ENCODE peak calls at places on chromosomes 2 and 18, in six cellular contexts. S is heart right ventricle, I is OCI-LY7, W is astrocyte of the spinal cord, U is left ventricle myocardium inferior, K is endodermal cell. R is an unnamed sample.

GRCh38 chr2:160651416-160652200 is 158.0 kb upstream of the RBMS1 start:
- DNase-seq in S (no peak), I (no peak), W (peak; percentile 13), K (no peak), U (no peak), R (peak; percentile 79)

GRCh38 chr18:57437782-57438668 is 2.9 kb downstream of the ONECUT2 start:
- DNase-seq in K (peak; percentile 96), U (no peak), S (no peak), W (no peak), I (no peak), R (peak; percentile 66)

GRCh38 chr2:96336873-96337272 is 1.3 kb downstream of the NCAPH start:
- DNase-seq in K (no peak), I (peak; percentile 24), U (no peak), S (no peak), W (no peak), R (no peak)

GRCh38 chr2:46800218-46800617 is 115.4 kb downstream of the MCFD2 start:
- DNase-seq in K (peak; percentile 29), U (no peak), S (no peak), W (peak; percentile 45), I (no peak), R (peak; percentile 65)

GRCh38 chr2:25920786-25921390 is 42.6 kb upstream of the ASXL2 start:
- DNase-seq in U (no peak), K (peak; percentile 80), I (no peak), W (no peak), S (no peak), R (no peak)

GRCh38 chr2:173171924-173172643 is 96.4 kb downstream of the MAP3K20 start:
- DNase-seq in W (no peak), U (no peak), K (no peak), I (no peak), S (no peak), R (peak; percentile 54)

GRCh38 chr2:53058526-53058925 is 709.1 kb upstream of the CHAC2 start:
- DNase-seq in W (peak; percentile 35), K (peak; percentile 65), U (no peak), I (no peak), S (no peak), R (peak; percentile 9)

GRCh38 chr18:66640431-66640830 is 36.5 kb upstream of the CDH19 start:
- DNase-seq in U (peak; percentile 44), W (no peak), I (no peak), K (no peak), S (peak; percentile 15), R (peak; percentile 13)

GRCh38 chr18:64983497-64984238 is 767.1 kb upstream of the CDH7 start:
- DNase-seq in W (no peak), I (no peak), U (no peak), K (no peak), S (no peak), R (no peak)

GRCh38 chr2:211479496-211480150 is 923.2 kb downstream of the CPS1 start:
- DNase-seq in I (no peak), U (no peak), S (no peak), K (no peak), W (no peak), R (no peak)

GRCh38 chr18:40904295-40904694 is 1050.7 kb upstream of the PIK3C3 start:
- DNase-seq in I (no peak), S (no peak), W (peak; percentile 28), K (no peak), U (no peak), R (no peak)

GRCh38 chr2:192585418-192585817 is 390.7 kb upstream of the TMEFF2 start:
- DNase-seq in U (no peak), W (peak; percentile 2), S (no peak), K (no peak), I (no peak), R (no peak)

GRCh38 chr2:105674859-105675541 is 69.7 kb upstream of the NCK2 start:
- DNase-seq in I (no peak), W (no peak), K (no peak), U (no peak), S (no peak), R (no peak)

GRCh38 chr18:35371412-35372195 is 5.5 kb downstream of the ZNF396 start:
- DNase-seq in K (no peak), U (no peak), I (no peak), S (no peak), W (peak; percentile 47), R (peak; percentile 88)

GRCh38 chr2:184654945-184655344 is 56.6 kb downstream of the ZNF804A start:
- DNase-seq in W (peak; percentile 22), U (no peak), K (no peak), I (no peak), S (no peak), R (peak; percentile 14)

GRCh38 chr2:128392207-128392606 is 73.5 kb upstream of the HS6ST1 start:
- DNase-seq in K (no peak), I (no peak), S (no peak), W (no peak), U (no peak), R (no peak)

GRCh38 chr2:208256192-208256782 is 1.4 kb upstream of the IDH1 start:
- DNase-seq in I (peak; percentile 58), S (no peak), W (no peak), U (no peak), K (peak; percentile 50), R (no peak)

GRCh38 chr2:179602452-179602851 is 259.0 kb downstream of the ZNF385B start:
- DNase-seq in W (no peak), U (no peak), K (no peak), I (no peak), S (no peak), R (no peak)

GRCh38 chr2:124534015-124534414 is 508.9 kb downstream of the CNTNAP5 start:
- DNase-seq in S (no peak), I (no peak), K (no peak), U (no peak), W (no peak), R (no peak)

GRCh38 chr2:44016282-44016681 is 20.5 kb upstream of the LRPPRC start:
- DNase-seq in W (peak; percentile 53), I (peak; percentile 31), U (peak; percentile 25), K (peak; percentile 92), S (peak; percentile 33), R (peak; percentile 56)

GRCh38 chr2:242063364-242064249 is 194.1 kb downstream of the RTP5 start:
- DNase-seq in U (no peak), I (no peak), W (no peak), K (peak; percentile 47), S (no peak), R (no peak)

GRCh38 chr2:110221938-110222337 is 9.6 kb upstream of the MTLN start:
- DNase-seq in K (no peak), S (no peak), U (no peak), W (no peak), I (no peak), R (no peak)

GRCh38 chr2:28423856-28424605 is 31.4 kb downstream of the FOSL2 start:
- DNase-seq in I (peak; percentile 11), K (no peak), W (peak; percentile 12), U (no peak), S (no peak), R (no peak)

GRCh38 chr2:10238991-10239485 is 63.7 kb upstream of the HPCAL1 start:
- DNase-seq in W (no peak), U (peak; percentile 9), I (no peak), S (no peak), K (peak; percentile 22), R (no peak)

GRCh38 chr2:161992526-161992925 is 81.5 kb downstream of the DPP4 start:
- DNase-seq in W (peak; percentile 30), U (no peak), I (no peak), S (no peak), K (no peak), R (no peak)

GRCh38 chr2:225937625-225938024 is 538.1 kb downstream of the NYAP2 start:
- DNase-seq in I (no peak), S (no peak), W (peak; percentile 26), K (no peak), U (no peak), R (peak; percentile 36)

GRCh38 chr2:46845542-46846453 is 69.8 kb downstream of the MCFD2 start:
- DNase-seq in W (no peak), K (no peak), U (no peak), I (no peak), S (no peak), R (no peak)

GRCh38 chr2:165601065-165601830 is 131.8 kb downstream of the CSRNP3 start:
- DNase-seq in S (no peak), W (no peak), I (no peak), U (no peak), K (no peak), R (no peak)

GRCh38 chr2:105378921-105379383 is 19.9 kb downstream of the FHL2 start:
- DNase-seq in I (no peak), W (no peak), K (no peak), S (no peak), U (no peak), R (peak; percentile 64)

GRCh38 chr2:207734264-207734635 is 22.8 kb downstream of the CCNYL1 start:
- DNase-seq in U (no peak), S (no peak), W (peak; percentile 46), I (peak; percentile 23), K (no peak), R (peak; percentile 56)

GRCh38 chr18:61820842-61821241 is 72.0 kb downstream of the RNF152 start:
- DNase-seq in K (no peak), W (no peak), I (no peak), U (no peak), S (no peak), R (no peak)

GRCh38 chr2:176093145-176093888 is 796 bp downstream of the HOXD13 start:
- DNase-seq in K (peak; percentile 80), U (no peak), W (no peak), I (no peak), S (no peak), R (no peak)
- TF ChIP-seq CTCF in K (peak; percentile 62), U (no peak), W (no peak), I (no peak), S (no peak), R (no peak)

DNA sequence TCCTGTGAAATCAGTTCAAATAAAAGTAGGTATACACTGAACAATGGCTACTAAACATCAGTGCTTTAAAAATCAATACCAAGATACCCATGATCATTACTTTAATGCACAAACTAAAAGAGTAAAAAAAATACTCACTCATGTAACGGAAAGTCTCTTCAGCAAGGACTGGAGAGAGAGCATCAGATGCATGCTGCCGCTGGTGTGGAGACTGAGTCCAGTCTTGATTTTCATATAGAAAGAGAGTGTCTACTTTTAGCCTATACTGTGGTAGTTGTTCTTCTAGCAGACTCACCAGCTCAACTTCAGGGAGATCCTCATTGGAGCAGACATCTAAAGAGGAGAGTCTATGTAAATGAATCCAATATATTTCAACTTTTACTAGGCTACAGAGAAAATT is 44.0 kb downstream of the TRAK2 start:
- DNase-seq in U (no peak), I (no peak), K (no peak), W (no peak), S (no peak), R (peak; percentile 21)
- H3K4me3 ChIP-seq in U (peak overlapping the region; percentile 55), I (no peak overlapping the region), K (no peak overlapping the region), W (peak overlapping the region; percentile 14), S (peak overlapping the region; percentile 34), R (no peak overlapping the region)

DNA sequence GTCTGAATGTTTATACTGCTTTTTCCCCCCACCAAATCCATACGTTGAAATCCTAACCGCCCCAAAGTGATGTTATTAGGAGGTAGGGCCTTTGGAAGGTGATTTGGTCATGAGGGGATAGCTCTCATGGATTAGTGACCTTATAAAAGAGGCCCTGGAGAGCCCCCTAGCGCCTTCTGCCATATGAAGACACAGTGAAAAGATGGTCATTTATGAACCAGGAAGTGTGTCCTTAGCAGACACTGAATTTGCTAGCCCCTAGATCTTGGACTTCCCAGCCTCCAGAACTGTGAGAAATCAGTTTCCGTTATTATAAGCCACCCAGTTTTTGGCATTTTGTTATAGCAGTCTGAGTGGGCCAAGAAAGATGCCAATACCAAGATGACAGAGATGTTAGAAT is 7.2 kb upstream of the TSN start:
- DNase-seq in W (peak; percentile 42), K (peak; percentile 71), S (no peak), U (no peak), I (peak; percentile 36), R (peak; percentile 60)
- TF ChIP-seq CTCF in W (peak; percentile 41), K (peak; percentile 68), S (peak; percentile 25), U (peak; percentile 39), I (peak; percentile 64), R (peak; percentile 49)

GRCh38 chr2:232927041-232927792 is 57.2 kb downstream of the SNORC start:
- DNase-seq in S (no peak), I (no peak), W (no peak), U (no peak), K (peak; percentile 65), R (peak; percentile 21)
- H3K4me3 ChIP-seq in S (peak overlapping the region; percentile 22), I (no peak overlapping the region), W (no peak overlapping the region), U (peak overlapping the region; percentile 55), K (no peak overlapping the region), R (peak overlapping the region; percentile 7)